ENCODE peak calls at places on chromosome 22, in ten cellular contexts. D, O, M, P, H, L, K, B, S and Z are unnamed samples. For H3K36me3 and H3K9me3, the result is how much of the 10 kb centered on the place peaks cover.

GRCh38 chr22:37496651-37497599 is 10.7 kb upstream of the MFNG start:
- DNase-seq in B (no peak), M (no peak), H (no peak), L (no peak), O (no peak), D (no peak), K (no peak), P (no peak), S (no peak), Z (peak)

GRCh38 chr22:37379716-37380115 is 47.6 kb downstream of the ELFN2 start:
- DNase-seq in B (no peak), H (no peak), K (no peak), P (no peak), O (no peak), S (no peak), L (no peak), M (no peak), D (no peak), Z (no peak)

GRCh38 chr22:47564651-47565050 is 802.2 kb downstream of the TBC1D22A start:
- DNase-seq in P (no peak), O (no peak), K (no peak), M (no peak), L (no peak), B (no peak), D (no peak), S (no peak), H (peak), Z (no peak)

GRCh38 chr22:41848468-41848867 is 15.6 kb downstream of the SREBF2 start:
- DNase-seq in P (no peak), D (peak), H (peak), K (peak), S (no peak), L (no peak), M (no peak), B (no peak), O (peak), Z (no peak)

GRCh38 chr22:44026630-44027511 is 2.8 kb downstream of the PARVB start:
- DNase-seq in S (peak), L (peak), H (peak), P (peak), M (peak), O (peak), D (peak), K (peak), B (peak), Z (no peak)

GRCh38 chr22:39351689-39352214 is 2.0 kb downstream of the SYNGR1 start:
- DNase-seq in K (no peak), B (no peak), H (no peak), L (no peak), D (peak), S (no peak), M (peak), P (peak), O (no peak), Z (peak)

GRCh38 chr22:21624120-21624879 is 5.5 kb downstream of the YDJC start:
- DNase-seq in D (no peak), L (no peak), H (no peak), K (no peak), P (peak), S (peak), O (peak), M (peak), B (peak), Z (no peak)

GRCh38 chr22:38796262-38796957 is 2.5 kb upstream of the DNAL4 start:
- DNase-seq in B (no peak), D (no peak), K (no peak), P (no peak), O (no peak), L (no peak), S (no peak), M (no peak), H (no peak), Z (no peak)

GRCh38 chr22:43945632-43946390 is 9.4 kb upstream of the SAMM50 start:
- DNase-seq in B (peak), D (peak), M (peak), P (peak), K (peak), L (no peak), H (no peak), S (peak), O (peak), Z (peak)

GRCh38 chr22:40712311-40712710 is 33.0 kb downstream of the MCHR1 start:
- DNase-seq in L (no peak), O (no peak), S (peak), D (no peak), H (no peak), M (peak), P (no peak), B (no peak), K (no peak), Z (no peak)

GRCh38 chr22:48061726-48062125 is 1299.3 kb downstream of the TBC1D22A start:
- DNase-seq in D (no peak), P (no peak), M (no peak), K (peak), O (no peak), S (no peak), H (no peak), B (no peak), L (no peak), Z (no peak)

GRCh38 chr22:50676211-50676636 is 3.6 kb downstream of the SHANK3 start:
- DNase-seq in B (no peak), P (no peak), L (no peak), D (no peak), M (no peak), S (no peak), K (peak), H (peak), O (no peak), Z (peak)

GRCh38 chr22:38202437-38203089 is 769 bp downstream of the MAFF start:
- DNase-seq in O (peak), P (peak), M (peak), D (peak), L (peak), S (peak), H (peak), K (peak), B (peak), Z (peak)

GRCh38 chr22:37001826-37002225 is 17.4 kb downstream of the TST start:
- DNase-seq in L (no peak), O (no peak), P (no peak), H (no peak), K (no peak), S (no peak), M (no peak), D (no peak), B (no peak), Z (no peak)

GRCh38 chr22:46537946-46538815 is 761 bp upstream of the CELSR1 start:
- DNase-seq in H (no peak), M (no peak), B (no peak), P (no peak), S (no peak), K (no peak), L (no peak), D (no peak), O (peak), Z (no peak)

GRCh38 chr22:46535876-46536558 is 1.4 kb downstream of the CELSR1 start:
- DNase-seq in O (peak), P (no peak), K (no peak), S (no peak), B (no peak), L (no peak), M (no peak), H (no peak), D (no peak), Z (no peak)

GRCh38 chr22:46538816-46539163 is 1.4 kb upstream of the CELSR1 start:
- DNase-seq in P (no peak), S (no peak), D (no peak), L (no peak), K (no peak), O (peak), M (no peak), H (no peak), B (no peak), Z (no peak)

GRCh38 chr22:46536559-46537220 is 730 bp downstream of the CELSR1 start:
- DNase-seq in M (no peak), H (no peak), B (no peak), D (no peak), O (peak), P (no peak), K (no peak), L (no peak), S (no peak), Z (no peak)

DNA sequence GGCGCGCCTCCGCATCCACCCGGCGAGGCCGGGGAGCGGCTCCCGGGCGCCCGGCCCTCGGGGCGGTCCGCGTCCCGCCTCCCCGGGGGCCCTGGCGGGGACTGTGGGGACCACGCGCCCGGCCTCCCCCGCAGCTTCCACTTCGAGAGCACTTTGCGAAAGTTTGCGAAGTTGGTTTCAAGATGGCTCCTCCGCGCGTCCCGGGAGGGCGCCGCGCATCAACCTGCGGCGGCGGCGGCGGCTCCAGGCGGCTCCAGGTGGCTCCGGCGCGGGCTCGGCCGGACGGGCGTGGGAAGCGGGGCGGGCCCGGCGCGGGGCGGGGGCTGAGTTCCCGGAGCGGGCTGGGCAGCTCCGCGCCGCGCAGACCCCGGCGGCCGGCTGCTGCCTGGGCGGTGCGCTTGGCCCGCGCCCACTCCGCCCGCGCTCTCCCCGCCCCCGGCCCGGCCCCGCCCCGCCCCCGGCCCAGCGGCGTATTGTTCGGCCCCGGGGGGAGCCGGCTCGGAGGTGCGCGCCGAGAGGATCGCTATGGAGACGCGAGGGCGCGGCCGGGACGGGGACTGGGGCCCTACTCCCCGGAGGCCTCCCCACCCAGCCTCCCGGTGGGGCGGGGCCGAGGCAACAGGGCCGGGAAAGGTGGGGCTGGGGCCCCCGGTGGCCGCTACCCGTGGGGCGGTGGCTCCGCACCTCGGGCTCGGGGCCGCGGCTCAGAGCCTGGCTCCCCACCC is at the start of gene CELSR1:
- DNase-seq in L (no peak), S (peak), B (no peak), K (no peak), H (no peak), P (no peak), M (peak), O (peak), D (no peak), Z (no peak)
- H3K4me3 ChIP-seq in L (peak), S (peak), B (peak), K (peak), H (peak), P (no peak), M (no peak), O (peak), D (peak), Z (peak)

GRCh38 chr22:20092477-20092854 is 12.4 kb downstream of the DGCR8 start:
- DNase-seq in K (no peak), H (no peak), B (no peak), S (peak), O (no peak), P (no peak), L (no peak), D (peak), M (no peak), Z (no peak)

GRCh38 chr22:20093437-20093836 is 13.4 kb downstream of the DGCR8 start:
- DNase-seq in B (peak), S (peak), D (peak), H (no peak), L (peak), P (no peak), M (no peak), K (no peak), O (peak), Z (no peak)

GRCh38 chr22:20091690-20092476 is 11.8 kb downstream of the DGCR8 start:
- DNase-seq in O (no peak), L (no peak), B (no peak), M (no peak), K (no peak), H (no peak), P (peak), D (peak), S (peak), Z (no peak)

GRCh38 chr22:20095521-20095920 is 15.5 kb downstream of the DGCR8 start:
- DNase-seq in H (no peak), D (no peak), B (no peak), L (no peak), S (no peak), M (no peak), P (no peak), O (no peak), K (no peak), Z (no peak)

GRCh38 chr22:20094158-20094807 is 14.2 kb downstream of the DGCR8 start:
- DNase-seq in D (peak), P (no peak), S (peak), M (no peak), B (no peak), L (no peak), K (no peak), O (no peak), H (no peak), Z (no peak)
- H3K36me3 ChIP-seq in D (half or more), P (half or more), S (under half), M (half or more), B (half or more), L (half or more), K (under half), O (half or more), H (half or more), Z (half or more)

DNA sequence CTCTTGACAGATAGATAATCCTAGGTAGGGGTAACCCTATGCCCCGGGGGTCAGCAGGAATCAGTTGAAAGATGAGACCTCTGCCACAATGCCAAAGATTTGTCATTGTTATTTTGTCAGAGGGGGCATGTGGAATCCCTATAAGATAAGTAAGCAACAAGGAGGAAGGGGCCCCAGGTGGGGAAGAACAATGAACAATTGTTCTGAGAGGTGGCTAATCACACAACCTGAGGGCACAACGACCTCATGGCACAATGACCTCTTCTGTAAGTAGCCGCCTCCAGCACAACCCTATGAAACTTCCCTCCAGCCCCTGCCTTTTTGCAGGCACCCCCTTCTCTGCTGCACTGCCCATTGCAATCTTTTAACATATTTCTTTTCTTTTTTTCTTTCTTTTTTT is 11.8 kb upstream of the FBLN1 start:
- DNase-seq in D (peak), S (no peak), H (no peak), L (no peak), B (no peak), K (no peak), O (no peak), P (no peak), M (no peak), Z (no peak)
- H3K9me3 ChIP-seq in D (under half), S (under half), H (under half), L (under half), B (under half), K (under half), O (under half), P (under half), M (under half), Z (under half)

GRCh38 chr22:30948930-30949342 is 19.6 kb downstream of the MORC2 start:
- DNase-seq in P (no peak), B (no peak), D (no peak), K (no peak), M (no peak), H (no peak), L (no peak), S (no peak), O (no peak), Z (no peak)
- H3K4me3 ChIP-seq in P (no peak), B (no peak), D (no peak), K (no peak), M (no peak), H (no peak), L (no peak), S (no peak), O (no peak), Z (no peak)

GRCh38 chr22:35274154-35274871 is 17.0 kb downstream of the HMGXB4 start:
- DNase-seq in H (no peak), K (no peak), M (no peak), O (no peak), S (no peak), B (no peak), L (no peak), P (no peak), D (no peak), Z (no peak)
- H3K36me3 ChIP-seq in H (under half), K (under half), M (under half), O (under half), S (under half), B (half or more), L (under half), P (under half), D (under half), Z (half or more)

DNA sequence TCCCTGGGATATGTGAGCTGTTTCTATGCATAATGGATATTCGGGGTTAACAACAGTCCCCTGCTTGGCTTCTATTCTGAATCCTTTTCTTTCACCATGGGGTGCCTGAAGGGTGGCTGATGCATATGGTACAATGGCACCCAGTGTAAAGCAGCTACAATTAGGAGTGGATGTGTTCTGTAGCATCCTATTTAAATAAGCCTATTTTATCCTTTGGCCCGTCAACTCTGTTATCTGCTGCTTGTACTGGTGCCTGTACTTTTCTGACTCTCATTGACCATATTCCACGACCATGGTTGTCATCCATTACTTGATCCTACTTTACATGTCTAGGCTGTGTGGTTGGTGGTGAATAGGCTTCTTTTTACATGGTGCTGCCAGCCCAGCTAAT is 1.3 kb downstream of the TUG1 start:
- DNase-seq in L (no peak), K (no peak), O (no peak), H (no peak), P (no peak), S (no peak), D (no peak), B (no peak), M (no peak), Z (no peak)
- H3K9me3 ChIP-seq in L (under half), K (under half), O (half or more), H (half or more), P (half or more), S (under half), D (half or more), B (under half), M (under half), Z (under half)

GRCh38 chr22:19478466-19479357 is at the start of gene UFD1:
- DNase-seq in M (peak), L (peak), B (peak), P (peak), K (peak), H (peak), O (peak), S (peak), D (peak), Z (peak)

GRCh38 chr22:19480173-19480568 is 451 bp downstream of the CDC45 start:
- DNase-seq in M (no peak), S (no peak), L (no peak), D (no peak), B (no peak), P (no peak), K (no peak), H (no peak), O (no peak), Z (no peak)

GRCh38 chr22:19479358-19480172 is at the start of gene CDC45:
- DNase-seq in D (peak), L (peak), B (peak), K (peak), M (peak), H (peak), P (peak), S (peak), O (peak), Z (peak)

GRCh38 chr22:19482297-19482696 is 2.6 kb downstream of the CDC45 start:
- DNase-seq in D (no peak), O (no peak), H (no peak), M (no peak), P (no peak), B (no peak), L (no peak), S (no peak), K (no peak), Z (no peak)

DNA sequence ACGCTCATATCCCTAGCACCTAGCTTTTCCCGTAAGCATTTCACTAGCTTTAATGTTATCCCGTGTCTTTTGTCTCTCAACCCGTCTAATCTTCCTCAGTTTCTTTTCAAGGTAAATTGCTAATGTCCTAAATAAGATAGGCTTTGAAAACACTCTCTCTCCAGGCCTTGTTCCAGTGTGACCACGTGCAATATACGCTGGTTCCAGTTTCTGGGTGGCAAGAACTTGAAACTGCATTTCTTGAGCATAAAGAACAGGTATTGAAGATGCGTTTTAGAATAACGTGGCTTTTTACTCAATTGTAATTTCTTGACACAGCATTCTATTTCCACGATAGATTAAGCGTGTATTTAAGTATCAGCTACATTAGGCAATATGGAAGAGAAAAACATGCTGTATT is 1.1 kb downstream of the CDC45 start:
- DNase-seq in P (no peak), K (no peak), D (no peak), O (no peak), S (no peak), M (no peak), B (no peak), H (no peak), L (no peak), Z (no peak)
- H3K4me3 ChIP-seq in P (peak), K (no peak), D (no peak), O (no peak), S (no peak), M (no peak), B (no peak), H (no peak), L (no peak), Z (peak)

DNA sequence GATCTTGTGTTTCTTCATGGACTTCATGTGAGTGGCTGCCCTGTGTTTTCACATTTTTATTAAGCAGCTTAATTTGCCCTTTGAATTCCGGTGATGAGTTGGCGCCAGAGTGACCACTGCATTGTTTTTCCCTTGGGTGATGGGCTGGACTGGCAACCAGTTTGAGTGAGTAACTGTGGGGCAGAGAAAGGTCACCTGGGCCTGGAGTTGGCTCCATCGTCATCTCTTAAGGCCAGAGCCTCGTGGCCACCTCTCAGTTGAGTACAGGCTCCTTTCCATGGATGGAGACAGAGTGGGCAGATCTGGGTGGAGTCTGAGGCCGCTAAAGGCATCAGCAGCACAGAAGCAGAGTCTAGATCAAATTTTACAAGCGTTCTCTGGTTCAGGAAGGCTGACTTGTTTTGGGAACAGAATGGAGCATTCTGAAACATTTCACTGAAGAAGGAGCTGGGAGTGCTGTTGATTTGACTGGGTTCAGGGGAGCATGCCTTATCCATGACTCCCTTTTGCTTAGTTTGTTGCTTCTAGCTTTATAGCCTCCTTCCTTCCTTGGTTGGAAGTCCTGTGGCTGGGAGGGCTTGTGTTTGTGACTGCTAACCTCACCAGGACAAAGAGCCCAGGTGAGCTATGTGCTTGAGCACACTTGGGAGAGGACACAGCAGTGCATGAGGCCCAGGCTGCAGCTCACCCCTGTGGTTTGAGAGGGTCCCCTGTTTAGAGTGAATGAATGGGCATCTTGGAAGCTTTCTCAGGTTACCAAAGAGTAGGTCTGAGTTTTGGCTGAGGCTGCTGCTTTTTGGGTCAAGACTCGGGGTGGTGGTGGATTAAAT is 7.8 kb downstream of the BCR start:
- DNase-seq in K (no peak), M (no peak), O (no peak), D (no peak), B (no peak), P (no peak), L (no peak), S (no peak), H (no peak), Z (no peak)
- H3K36me3 ChIP-seq in K (under half), M (under half), O (under half), D (under half), B (under half), P (under half), L (under half), S (under half), H (under half), Z (half or more)